ENCODE peak calls at places on chromosomes 16 and 17, in four cellular contexts. One of them, this sample, is unnamed. For H3K9me3, the result is how much of the 10 kb centered on the place peaks cover.

GRCh38 chr17:75325827-75326586 is 36.8 kb upstream of the SLC25A19 start:
- DNase-seq in naive thymus-derived CD4-positive, alpha-beta T cell: no peak
- DNase-seq in transverse colon: no peak
- DNase-seq in thoracic aorta: no peak
- DNase-seq in this sample: no peak

GRCh38 chr17:70332356-70332755 is 163.0 kb downstream of the KCNJ2 start:
- DNase-seq in naive thymus-derived CD4-positive, alpha-beta T cell: no peak
- DNase-seq in transverse colon: peak
- DNase-seq in thoracic aorta: no peak
- DNase-seq in this sample: no peak

GRCh38 chr17:5419959-5420653 is at the start of gene RPAIN:
- DNase-seq in naive thymus-derived CD4-positive, alpha-beta T cell: peak
- DNase-seq in transverse colon: peak
- DNase-seq in thoracic aorta: peak
- DNase-seq in this sample: peak

GRCh38 chr17:1055751-1056645 is 59.1 kb downstream of the TIMM22 start:
- DNase-seq in naive thymus-derived CD4-positive, alpha-beta T cell: peak
- DNase-seq in transverse colon: peak
- DNase-seq in thoracic aorta: no peak
- DNase-seq in this sample: no peak

GRCh38 chr17:79498854-79499253 is 112.0 kb downstream of the RBFOX3 start:
- DNase-seq in naive thymus-derived CD4-positive, alpha-beta T cell: no peak
- DNase-seq in transverse colon: no peak
- DNase-seq in thoracic aorta: no peak
- DNase-seq in this sample: no peak

GRCh38 chr17:82172461-82173160 is 40.0 kb downstream of the CCDC57 start:
- DNase-seq in naive thymus-derived CD4-positive, alpha-beta T cell: no peak
- DNase-seq in transverse colon: no peak
- DNase-seq in thoracic aorta: no peak
- DNase-seq in this sample: no peak

GRCh38 chr16:50146479-50147435 is 6.3 kb upstream of the TENT4B start:
- DNase-seq in naive thymus-derived CD4-positive, alpha-beta T cell: no peak
- DNase-seq in transverse colon: no peak
- DNase-seq in thoracic aorta: no peak
- DNase-seq in this sample: no peak

GRCh38 chr16:68752602-68753001 is 15.5 kb downstream of the CDH1 start:
- DNase-seq in naive thymus-derived CD4-positive, alpha-beta T cell: no peak
- DNase-seq in transverse colon: peak
- DNase-seq in thoracic aorta: no peak
- DNase-seq in this sample: no peak

GRCh38 chr17:66088173-66088572 is 103.8 kb downstream of the CEP112 start:
- DNase-seq in naive thymus-derived CD4-positive, alpha-beta T cell: no peak
- DNase-seq in transverse colon: no peak
- DNase-seq in thoracic aorta: no peak
- DNase-seq in this sample: no peak

GRCh38 chr16:851209-851810 is 50.8 kb upstream of the GNG13 start:
- DNase-seq in naive thymus-derived CD4-positive, alpha-beta T cell: no peak
- DNase-seq in transverse colon: no peak
- DNase-seq in thoracic aorta: no peak
- DNase-seq in this sample: no peak

GRCh38 chr16:851871-852270 is 51.3 kb upstream of the GNG13 start:
- DNase-seq in naive thymus-derived CD4-positive, alpha-beta T cell: no peak
- DNase-seq in transverse colon: no peak
- DNase-seq in thoracic aorta: no peak
- DNase-seq in this sample: no peak

GRCh38 chr16:853306-853705 is 52.8 kb upstream of the GNG13 start:
- DNase-seq in naive thymus-derived CD4-positive, alpha-beta T cell: no peak
- DNase-seq in transverse colon: no peak
- DNase-seq in thoracic aorta: no peak
- DNase-seq in this sample: no peak

GRCh38 chr16:853981-854807 is 53.7 kb upstream of the GNG13 start:
- DNase-seq in naive thymus-derived CD4-positive, alpha-beta T cell: no peak
- DNase-seq in transverse colon: no peak
- DNase-seq in thoracic aorta: no peak
- DNase-seq in this sample: no peak

GRCh38 chr16:852451-853185 is 52.1 kb upstream of the GNG13 start:
- DNase-seq in naive thymus-derived CD4-positive, alpha-beta T cell: no peak
- DNase-seq in transverse colon: no peak
- DNase-seq in thoracic aorta: no peak
- DNase-seq in this sample: no peak
- H3K9me3 ChIP-seq in naive thymus-derived CD4-positive, alpha-beta T cell: under half
- H3K9me3 ChIP-seq in transverse colon: under half
- H3K9me3 ChIP-seq in thoracic aorta: under half
- H3K9me3 ChIP-seq in this sample: under half

DNA sequence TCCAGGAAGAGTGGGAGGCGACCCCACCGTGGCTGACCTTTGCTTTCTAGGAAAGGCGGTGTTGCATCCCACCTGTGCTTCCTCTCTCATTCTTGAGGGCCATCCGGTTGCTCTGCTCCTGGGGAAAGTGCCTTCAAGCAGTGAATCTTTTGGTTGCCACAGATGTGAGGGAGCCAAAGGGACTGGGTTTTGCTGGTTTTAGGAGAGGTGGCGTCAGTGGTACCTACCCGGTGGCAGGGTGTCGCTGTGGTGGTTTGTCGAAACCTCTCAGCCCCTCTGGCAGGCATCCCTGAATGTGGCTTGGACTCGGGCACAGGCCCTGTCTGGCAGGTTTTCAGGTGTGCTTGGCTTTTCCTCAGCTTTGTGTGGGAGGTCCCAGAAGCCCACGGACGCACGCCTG is 611.5 kb downstream of the KCNJ18 start:
- DNase-seq in naive thymus-derived CD4-positive, alpha-beta T cell: no peak
- DNase-seq in transverse colon: no peak
- DNase-seq in thoracic aorta: no peak
- DNase-seq in this sample: no peak
- H3K9me3 ChIP-seq in naive thymus-derived CD4-positive, alpha-beta T cell: under half
- H3K9me3 ChIP-seq in transverse colon: under half
- H3K9me3 ChIP-seq in thoracic aorta: under half
- H3K9me3 ChIP-seq in this sample: under half

DNA sequence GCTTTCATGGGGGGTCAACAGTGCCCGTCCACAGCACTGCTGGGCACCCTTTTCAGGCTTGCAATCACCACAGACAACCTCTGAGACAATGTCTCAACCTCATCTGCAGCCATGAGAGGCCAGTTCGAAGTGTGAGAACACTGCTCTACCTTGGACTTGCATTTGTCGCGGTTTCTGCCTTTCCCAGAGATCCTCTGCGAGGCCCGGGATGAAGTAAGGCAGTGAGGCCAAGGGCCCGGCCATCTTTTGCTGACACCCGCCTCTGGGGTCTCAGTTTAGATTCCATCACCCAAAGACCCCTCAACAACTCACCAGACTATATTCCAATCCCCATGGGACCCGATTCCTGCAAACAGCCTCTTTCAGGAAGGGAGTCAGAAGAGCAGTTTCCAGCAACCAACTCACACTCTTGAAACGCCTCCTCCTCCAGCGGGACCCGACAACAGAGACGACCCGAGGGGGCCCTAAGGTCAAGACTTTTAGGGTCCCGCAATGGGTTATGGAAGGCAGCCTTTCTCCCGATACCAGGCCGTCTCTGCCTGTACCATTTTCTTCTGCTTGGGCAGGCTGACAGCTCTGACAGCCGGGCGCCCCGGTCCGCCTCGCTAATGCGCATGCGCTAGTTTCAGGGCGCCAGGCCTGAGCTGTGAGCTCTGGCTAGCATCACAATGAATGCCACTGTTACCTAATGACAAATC is 576.0 kb downstream of the KCNJ18 start:
- DNase-seq in naive thymus-derived CD4-positive, alpha-beta T cell: no peak
- DNase-seq in transverse colon: no peak
- DNase-seq in thoracic aorta: no peak
- DNase-seq in this sample: no peak
- H3K9me3 ChIP-seq in naive thymus-derived CD4-positive, alpha-beta T cell: under half
- H3K9me3 ChIP-seq in transverse colon: under half
- H3K9me3 ChIP-seq in thoracic aorta: under half
- H3K9me3 ChIP-seq in this sample: under half

DNA sequence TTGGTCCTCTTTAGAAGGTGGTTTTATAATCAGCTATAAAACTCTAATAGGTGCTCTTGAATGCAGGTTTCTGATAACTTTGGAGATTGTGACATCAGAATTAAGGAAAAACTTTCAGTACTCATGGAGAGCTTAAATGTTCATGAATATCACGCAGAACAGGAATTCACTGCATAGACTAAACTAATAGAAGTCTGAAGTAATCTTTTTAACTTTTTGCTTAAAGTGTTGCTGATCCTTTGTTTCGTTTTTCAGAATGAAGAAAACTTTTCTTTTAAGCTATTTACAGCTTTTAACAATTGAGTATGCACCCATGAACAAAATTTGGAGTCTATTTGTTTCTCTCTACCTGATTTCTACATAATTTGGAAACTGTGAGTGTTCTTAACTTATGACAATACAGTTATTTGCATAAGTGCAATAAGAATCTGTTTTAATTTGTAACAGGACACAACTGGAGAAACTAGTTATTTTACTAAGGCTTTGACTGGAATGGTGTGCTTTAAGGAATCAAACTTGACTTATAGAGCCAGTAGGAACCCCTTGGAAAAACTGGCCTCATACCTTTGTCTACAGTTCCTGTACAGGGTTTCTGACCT is 17.0 kb upstream of the TRIM25 start:
- DNase-seq in naive thymus-derived CD4-positive, alpha-beta T cell: no peak
- DNase-seq in transverse colon: no peak
- DNase-seq in thoracic aorta: no peak
- DNase-seq in this sample: no peak
- H3K9me3 ChIP-seq in naive thymus-derived CD4-positive, alpha-beta T cell: under half
- H3K9me3 ChIP-seq in transverse colon: under half
- H3K9me3 ChIP-seq in thoracic aorta: under half
- H3K9me3 ChIP-seq in this sample: under half

GRCh38 chr16:20507280-20507679 is 56.0 kb downstream of the ACSM2A start:
- DNase-seq in naive thymus-derived CD4-positive, alpha-beta T cell: no peak
- DNase-seq in transverse colon: no peak
- DNase-seq in thoracic aorta: no peak
- DNase-seq in this sample: no peak
- H3K9me3 ChIP-seq in naive thymus-derived CD4-positive, alpha-beta T cell: under half
- H3K9me3 ChIP-seq in transverse colon: under half
- H3K9me3 ChIP-seq in thoracic aorta: under half
- H3K9me3 ChIP-seq in this sample: under half

DNA sequence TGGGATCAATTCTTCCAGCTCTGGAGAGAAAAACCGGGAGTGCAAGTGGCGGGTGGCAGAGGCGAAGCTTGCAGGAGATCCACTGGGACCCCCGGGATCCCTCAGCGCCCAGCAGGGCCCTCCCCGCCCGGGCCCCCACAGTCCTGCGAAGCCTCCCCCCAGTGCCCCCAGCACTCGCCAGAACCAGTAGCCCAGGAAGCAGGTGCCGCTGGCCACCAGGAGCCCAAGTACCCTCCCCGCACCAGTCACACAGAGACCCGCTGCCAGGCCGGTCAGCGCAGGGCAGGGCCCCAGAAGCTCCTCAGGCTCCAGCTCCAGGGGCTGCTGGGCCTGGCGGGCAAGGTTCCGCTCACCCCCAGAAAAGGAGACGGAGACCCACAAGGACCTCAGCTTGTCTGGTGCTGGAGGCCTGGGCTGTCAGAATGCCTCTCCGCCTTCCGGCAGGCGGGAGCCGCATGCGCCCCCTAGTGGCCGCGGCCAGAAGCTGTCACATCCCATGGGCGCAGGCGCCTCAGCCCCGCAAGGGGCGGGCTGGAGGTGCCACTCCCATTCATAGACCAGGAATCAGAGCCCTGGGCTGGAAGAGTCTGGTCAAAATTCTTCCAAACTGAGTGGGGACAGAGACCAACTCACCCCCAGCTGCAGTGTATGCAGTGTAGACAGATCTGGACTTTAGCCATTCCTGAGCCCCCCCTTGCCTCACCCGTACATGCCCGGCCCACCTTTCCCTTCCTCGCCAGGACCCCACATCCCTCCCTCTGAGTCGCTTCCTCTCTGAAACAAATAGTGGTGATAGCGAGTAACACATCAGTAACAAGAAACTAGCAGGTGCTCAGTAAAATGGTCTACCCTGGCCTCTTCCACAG is 1002.3 kb downstream of the KCNJ18 start:
- DNase-seq in naive thymus-derived CD4-positive, alpha-beta T cell: no peak
- DNase-seq in transverse colon: no peak
- DNase-seq in thoracic aorta: no peak
- DNase-seq in this sample: no peak
- H3K9me3 ChIP-seq in naive thymus-derived CD4-positive, alpha-beta T cell: under half
- H3K9me3 ChIP-seq in transverse colon: under half
- H3K9me3 ChIP-seq in thoracic aorta: under half
- H3K9me3 ChIP-seq in this sample: under half

GRCh38 chr17:22704674-22705073 is 1012.4 kb downstream of the KCNJ18 start:
- DNase-seq in naive thymus-derived CD4-positive, alpha-beta T cell: no peak
- DNase-seq in transverse colon: no peak
- DNase-seq in thoracic aorta: no peak
- DNase-seq in this sample: no peak
- H3K9me3 ChIP-seq in naive thymus-derived CD4-positive, alpha-beta T cell: under half
- H3K9me3 ChIP-seq in transverse colon: under half
- H3K9me3 ChIP-seq in thoracic aorta: under half
- H3K9me3 ChIP-seq in this sample: under half

GRCh38 chr16:6019490-6019991 is 921.9 kb upstream of the EEF2KMT start:
- DNase-seq in naive thymus-derived CD4-positive, alpha-beta T cell: no peak
- DNase-seq in transverse colon: no peak
- DNase-seq in thoracic aorta: no peak
- DNase-seq in this sample: no peak
- H3K9me3 ChIP-seq in naive thymus-derived CD4-positive, alpha-beta T cell: under half
- H3K9me3 ChIP-seq in transverse colon: under half
- H3K9me3 ChIP-seq in thoracic aorta: under half
- H3K9me3 ChIP-seq in this sample: under half

GRCh38 chr16:71442041-71442440 is at the start of gene TLE7:
- DNase-seq in naive thymus-derived CD4-positive, alpha-beta T cell: no peak
- DNase-seq in transverse colon: no peak
- DNase-seq in thoracic aorta: no peak
- DNase-seq in this sample: no peak

GRCh38 chr16:71440669-71441347 is 1.0 kb downstream of the TLE7 start:
- DNase-seq in naive thymus-derived CD4-positive, alpha-beta T cell: no peak
- DNase-seq in transverse colon: no peak
- DNase-seq in thoracic aorta: no peak
- DNase-seq in this sample: no peak

GRCh38 chr16:71441348-71441781 is 489 bp downstream of the TLE7 start:
- DNase-seq in naive thymus-derived CD4-positive, alpha-beta T cell: peak
- DNase-seq in transverse colon: no peak
- DNase-seq in thoracic aorta: no peak
- DNase-seq in this sample: no peak

GRCh38 chr16:71439531-71439930 is 2.3 kb downstream of the TLE7 start:
- DNase-seq in naive thymus-derived CD4-positive, alpha-beta T cell: no peak
- DNase-seq in transverse colon: no peak
- DNase-seq in thoracic aorta: no peak
- DNase-seq in this sample: no peak

GRCh38 chr16:71443714-71444113 is 1.9 kb upstream of the TLE7 start:
- DNase-seq in naive thymus-derived CD4-positive, alpha-beta T cell: no peak
- DNase-seq in transverse colon: no peak
- DNase-seq in thoracic aorta: no peak
- DNase-seq in this sample: no peak
- H3K9me3 ChIP-seq in naive thymus-derived CD4-positive, alpha-beta T cell: under half
- H3K9me3 ChIP-seq in transverse colon: under half
- H3K9me3 ChIP-seq in thoracic aorta: half or more
- H3K9me3 ChIP-seq in this sample: under half

GRCh38 chr16:35295856-35296255 is 1836.4 kb downstream of the TP53TG3F start:
- DNase-seq in naive thymus-derived CD4-positive, alpha-beta T cell: no peak
- DNase-seq in transverse colon: no peak
- DNase-seq in thoracic aorta: no peak
- DNase-seq in this sample: no peak

GRCh38 chr16:35298460-35299243 is 1839.2 kb downstream of the TP53TG3F start:
- DNase-seq in naive thymus-derived CD4-positive, alpha-beta T cell: no peak
- DNase-seq in transverse colon: no peak
- DNase-seq in thoracic aorta: no peak
- DNase-seq in this sample: no peak

GRCh38 chr16:35302859-35303258 is 1843.4 kb downstream of the TP53TG3F start:
- DNase-seq in naive thymus-derived CD4-positive, alpha-beta T cell: no peak
- DNase-seq in transverse colon: no peak
- DNase-seq in thoracic aorta: no peak
- DNase-seq in this sample: no peak

GRCh38 chr16:35296962-35297653 is 1837.7 kb downstream of the TP53TG3F start:
- DNase-seq in naive thymus-derived CD4-positive, alpha-beta T cell: no peak
- DNase-seq in transverse colon: no peak
- DNase-seq in thoracic aorta: no peak
- DNase-seq in this sample: no peak
- H3K9me3 ChIP-seq in naive thymus-derived CD4-positive, alpha-beta T cell: under half
- H3K9me3 ChIP-seq in transverse colon: under half
- H3K9me3 ChIP-seq in thoracic aorta: under half
- H3K9me3 ChIP-seq in this sample: under half